ENCODE peak calls at places on chromosome 9, in eight cellular contexts. One of them, this sample, is unnamed. For H3K27me3, the result is how much of the 10 kb centered on the place peaks cover.

GRCh38 chr9:134663084-134663483 is 21.5 kb downstream of the COL5A1 start:
- DNase-seq in prostate gland: no peak
- DNase-seq in small intestine: no peak
- DNase-seq in CD4-positive, alpha-beta memory T cell: no peak
- DNase-seq in bronchial epithelial cell: no peak
- DNase-seq in HCT116: no peak
- DNase-seq in neuronal stem cell: no peak
- DNase-seq in effector memory CD4-positive, alpha-beta T cell: no peak
- DNase-seq in this sample: no peak

GRCh38 chr9:16092627-16093091 is 539.8 kb downstream of the CCDC171 start:
- DNase-seq in CD4-positive, alpha-beta memory T cell: no peak
- DNase-seq in small intestine: no peak
- DNase-seq in bronchial epithelial cell: no peak
- DNase-seq in effector memory CD4-positive, alpha-beta T cell: no peak
- DNase-seq in neuronal stem cell: no peak
- DNase-seq in HCT116: no peak
- DNase-seq in prostate gland: no peak
- DNase-seq in this sample: no peak

GRCh38 chr9:123003467-123003866 is 30.0 kb upstream of the GPR21 start:
- DNase-seq in neuronal stem cell: no peak
- DNase-seq in prostate gland: no peak
- DNase-seq in CD4-positive, alpha-beta memory T cell: no peak
- DNase-seq in HCT116: no peak
- DNase-seq in effector memory CD4-positive, alpha-beta T cell: no peak
- DNase-seq in small intestine: no peak
- DNase-seq in bronchial epithelial cell: no peak
- DNase-seq in this sample: no peak

GRCh38 chr9:21454149-21454548 is 13.9 kb downstream of the IFNA1 start:
- DNase-seq in CD4-positive, alpha-beta memory T cell: no peak
- DNase-seq in neuronal stem cell: no peak
- DNase-seq in small intestine: peak
- DNase-seq in bronchial epithelial cell: peak
- DNase-seq in HCT116: no peak
- DNase-seq in prostate gland: no peak
- DNase-seq in effector memory CD4-positive, alpha-beta T cell: no peak
- DNase-seq in this sample: no peak

GRCh38 chr9:72800326-72800994 is 152.4 kb downstream of the ALDH1A1 start:
- DNase-seq in effector memory CD4-positive, alpha-beta T cell: no peak
- DNase-seq in HCT116: no peak
- DNase-seq in neuronal stem cell: no peak
- DNase-seq in bronchial epithelial cell: no peak
- DNase-seq in CD4-positive, alpha-beta memory T cell: no peak
- DNase-seq in small intestine: no peak
- DNase-seq in prostate gland: no peak
- DNase-seq in this sample: no peak

GRCh38 chr9:34256104-34256503 is 73.0 kb downstream of the KIF24 start:
- DNase-seq in bronchial epithelial cell: no peak
- DNase-seq in neuronal stem cell: no peak
- DNase-seq in small intestine: no peak
- DNase-seq in CD4-positive, alpha-beta memory T cell: no peak
- DNase-seq in effector memory CD4-positive, alpha-beta T cell: no peak
- DNase-seq in HCT116: no peak
- DNase-seq in prostate gland: no peak
- DNase-seq in this sample: no peak

GRCh38 chr9:91777437-91777836 is 172.6 kb downstream of the ROR2 start:
- DNase-seq in bronchial epithelial cell: no peak
- DNase-seq in HCT116: no peak
- DNase-seq in neuronal stem cell: no peak
- DNase-seq in CD4-positive, alpha-beta memory T cell: no peak
- DNase-seq in effector memory CD4-positive, alpha-beta T cell: no peak
- DNase-seq in small intestine: no peak
- DNase-seq in prostate gland: no peak
- DNase-seq in this sample: no peak

GRCh38 chr9:128098936-128099931 is 28.3 kb downstream of the PTGES2 start:
- DNase-seq in neuronal stem cell: no peak
- DNase-seq in small intestine: peak
- DNase-seq in bronchial epithelial cell: no peak
- DNase-seq in effector memory CD4-positive, alpha-beta T cell: no peak
- DNase-seq in prostate gland: no peak
- DNase-seq in CD4-positive, alpha-beta memory T cell: no peak
- DNase-seq in HCT116: no peak
- DNase-seq in this sample: no peak

GRCh38 chr9:111603041-111603440 is 3.6 kb upstream of the PTGR1 start:
- DNase-seq in bronchial epithelial cell: no peak
- DNase-seq in neuronal stem cell: no peak
- DNase-seq in effector memory CD4-positive, alpha-beta T cell: no peak
- DNase-seq in HCT116: no peak
- DNase-seq in CD4-positive, alpha-beta memory T cell: no peak
- DNase-seq in prostate gland: no peak
- DNase-seq in small intestine: peak
- DNase-seq in this sample: no peak

GRCh38 chr9:114450833-114451706 is 54.2 kb downstream of the WHRN start:
- DNase-seq in effector memory CD4-positive, alpha-beta T cell: no peak
- DNase-seq in neuronal stem cell: no peak
- DNase-seq in bronchial epithelial cell: no peak
- DNase-seq in CD4-positive, alpha-beta memory T cell: no peak
- DNase-seq in prostate gland: no peak
- DNase-seq in small intestine: no peak
- DNase-seq in HCT116: no peak
- DNase-seq in this sample: no peak

GRCh38 chr9:81619353-81620008 is 69.9 kb downstream of the TLE1 start:
- DNase-seq in small intestine: no peak
- DNase-seq in HCT116: no peak
- DNase-seq in prostate gland: no peak
- DNase-seq in effector memory CD4-positive, alpha-beta T cell: no peak
- DNase-seq in CD4-positive, alpha-beta memory T cell: no peak
- DNase-seq in bronchial epithelial cell: no peak
- DNase-seq in neuronal stem cell: no peak
- DNase-seq in this sample: no peak

GRCh38 chr9:79428422-79428821 is 143.3 kb upstream of the TLE4 start:
- DNase-seq in CD4-positive, alpha-beta memory T cell: no peak
- DNase-seq in small intestine: no peak
- DNase-seq in neuronal stem cell: no peak
- DNase-seq in HCT116: no peak
- DNase-seq in prostate gland: no peak
- DNase-seq in bronchial epithelial cell: no peak
- DNase-seq in effector memory CD4-positive, alpha-beta T cell: no peak
- DNase-seq in this sample: no peak

GRCh38 chr9:105673850-105674387 is 11.7 kb downstream of the TAL2 start:
- DNase-seq in prostate gland: no peak
- DNase-seq in bronchial epithelial cell: no peak
- DNase-seq in neuronal stem cell: no peak
- DNase-seq in CD4-positive, alpha-beta memory T cell: no peak
- DNase-seq in small intestine: no peak
- DNase-seq in effector memory CD4-positive, alpha-beta T cell: no peak
- DNase-seq in HCT116: no peak
- DNase-seq in this sample: no peak

GRCh38 chr9:86924206-86924605 is 23.1 kb downstream of the GAS1 start:
- DNase-seq in prostate gland: no peak
- DNase-seq in neuronal stem cell: no peak
- DNase-seq in bronchial epithelial cell: no peak
- DNase-seq in small intestine: no peak
- DNase-seq in CD4-positive, alpha-beta memory T cell: no peak
- DNase-seq in effector memory CD4-positive, alpha-beta T cell: no peak
- DNase-seq in HCT116: no peak
- DNase-seq in this sample: no peak

GRCh38 chr9:113650207-113651131 is 186.9 kb downstream of the RGS3 start:
- DNase-seq in prostate gland: no peak
- DNase-seq in CD4-positive, alpha-beta memory T cell: no peak
- DNase-seq in bronchial epithelial cell: peak
- DNase-seq in neuronal stem cell: no peak
- DNase-seq in effector memory CD4-positive, alpha-beta T cell: no peak
- DNase-seq in small intestine: no peak
- DNase-seq in HCT116: no peak
- DNase-seq in this sample: no peak

GRCh38 chr9:72680593-72681317 is 159.3 kb downstream of the TMC1 start:
- DNase-seq in neuronal stem cell: no peak
- DNase-seq in prostate gland: no peak
- DNase-seq in bronchial epithelial cell: no peak
- DNase-seq in small intestine: no peak
- DNase-seq in effector memory CD4-positive, alpha-beta T cell: no peak
- DNase-seq in CD4-positive, alpha-beta memory T cell: no peak
- DNase-seq in HCT116: no peak
- DNase-seq in this sample: no peak

GRCh38 chr9:4228606-4229005 is 71.3 kb downstream of the GLIS3 start:
- DNase-seq in HCT116: no peak
- DNase-seq in effector memory CD4-positive, alpha-beta T cell: no peak
- DNase-seq in small intestine: peak
- DNase-seq in CD4-positive, alpha-beta memory T cell: no peak
- DNase-seq in prostate gland: no peak
- DNase-seq in bronchial epithelial cell: peak
- DNase-seq in neuronal stem cell: no peak
- DNase-seq in this sample: no peak

GRCh38 chr9:130042931-130043653 is at the start of gene FNBP1:
- DNase-seq in effector memory CD4-positive, alpha-beta T cell: peak
- DNase-seq in HCT116: no peak
- DNase-seq in CD4-positive, alpha-beta memory T cell: peak
- DNase-seq in small intestine: peak
- DNase-seq in prostate gland: peak
- DNase-seq in bronchial epithelial cell: peak
- DNase-seq in neuronal stem cell: peak
- DNase-seq in this sample: peak
- H3K27me3 ChIP-seq in effector memory CD4-positive, alpha-beta T cell: under half
- H3K27me3 ChIP-seq in HCT116: under half
- H3K27me3 ChIP-seq in CD4-positive, alpha-beta memory T cell: under half
- H3K27me3 ChIP-seq in small intestine: under half
- H3K27me3 ChIP-seq in prostate gland: under half
- H3K27me3 ChIP-seq in bronchial epithelial cell: under half
- H3K27me3 ChIP-seq in neuronal stem cell: under half
- H3K27me3 ChIP-seq in this sample: under half

DNA sequence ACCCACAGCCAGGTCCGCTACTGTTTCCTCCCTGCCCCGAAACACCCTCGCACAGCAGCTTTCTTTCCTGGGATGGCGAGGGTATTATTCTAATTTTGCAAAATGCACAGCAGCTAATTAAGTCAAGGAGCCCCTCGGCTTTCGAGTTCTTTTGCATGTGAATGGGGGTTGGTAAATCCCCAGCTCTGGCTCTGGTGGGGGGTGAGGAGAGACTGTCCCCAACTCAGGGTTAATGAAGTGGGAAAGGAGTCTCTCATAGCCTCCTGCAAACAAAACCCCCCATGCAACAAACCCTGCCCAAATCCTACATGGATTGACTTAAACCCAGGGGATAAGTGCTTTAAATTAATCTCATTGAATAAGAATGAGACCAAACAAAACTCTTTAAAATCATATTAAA is 8.8 kb downstream of the BARHL1 start:
- DNase-seq in neuronal stem cell: no peak
- DNase-seq in prostate gland: no peak
- DNase-seq in small intestine: no peak
- DNase-seq in HCT116: no peak
- DNase-seq in bronchial epithelial cell: no peak
- DNase-seq in CD4-positive, alpha-beta memory T cell: no peak
- DNase-seq in effector memory CD4-positive, alpha-beta T cell: no peak
- DNase-seq in this sample: no peak
- H3K27me3 ChIP-seq in neuronal stem cell: half or more
- H3K27me3 ChIP-seq in prostate gland: under half
- H3K27me3 ChIP-seq in small intestine: under half
- H3K27me3 ChIP-seq in HCT116: under half
- H3K27me3 ChIP-seq in bronchial epithelial cell: under half
- H3K27me3 ChIP-seq in CD4-positive, alpha-beta memory T cell: under half
- H3K27me3 ChIP-seq in effector memory CD4-positive, alpha-beta T cell: under half
- H3K27me3 ChIP-seq in this sample: under half

GRCh38 chr9:19830796-19831195 is 42.0 kb upstream of the SLC24A2 start:
- DNase-seq in HCT116: no peak
- DNase-seq in CD4-positive, alpha-beta memory T cell: no peak
- DNase-seq in neuronal stem cell: no peak
- DNase-seq in effector memory CD4-positive, alpha-beta T cell: no peak
- DNase-seq in prostate gland: no peak
- DNase-seq in bronchial epithelial cell: no peak
- DNase-seq in small intestine: no peak
- DNase-seq in this sample: no peak

DNA sequence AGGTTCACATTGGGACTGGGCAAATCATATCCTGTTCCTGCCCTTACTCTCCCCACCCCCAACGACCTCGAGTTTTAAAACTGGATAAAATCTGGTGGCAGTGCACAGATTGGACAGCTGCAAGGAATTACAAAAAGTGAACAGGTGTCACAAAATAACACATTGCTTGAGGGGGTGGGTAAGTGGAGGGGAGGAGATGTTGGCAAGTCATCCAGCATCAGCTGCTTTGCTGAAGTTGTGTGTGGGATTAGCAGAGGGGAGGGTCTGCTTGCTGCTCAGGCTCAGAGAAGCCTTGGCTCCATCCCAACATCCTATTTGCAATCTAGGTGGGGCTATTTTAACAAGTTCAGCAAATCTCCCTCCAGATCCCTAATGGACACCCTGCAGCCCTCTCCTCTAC is 39.7 kb upstream of the SLC24A2 start:
- DNase-seq in effector memory CD4-positive, alpha-beta T cell: no peak
- DNase-seq in neuronal stem cell: no peak
- DNase-seq in prostate gland: no peak
- DNase-seq in CD4-positive, alpha-beta memory T cell: no peak
- DNase-seq in HCT116: no peak
- DNase-seq in small intestine: no peak
- DNase-seq in bronchial epithelial cell: no peak
- DNase-seq in this sample: no peak
- H3K27me3 ChIP-seq in effector memory CD4-positive, alpha-beta T cell: under half
- H3K27me3 ChIP-seq in neuronal stem cell: under half
- H3K27me3 ChIP-seq in prostate gland: under half
- H3K27me3 ChIP-seq in CD4-positive, alpha-beta memory T cell: under half
- H3K27me3 ChIP-seq in HCT116: under half
- H3K27me3 ChIP-seq in small intestine: under half
- H3K27me3 ChIP-seq in bronchial epithelial cell: under half
- H3K27me3 ChIP-seq in this sample: under half

GRCh38 chr9:137046094-137046787 is at the start of gene NPDC1:
- DNase-seq in prostate gland: peak
- DNase-seq in CD4-positive, alpha-beta memory T cell: peak
- DNase-seq in small intestine: peak
- DNase-seq in bronchial epithelial cell: peak
- DNase-seq in neuronal stem cell: peak
- DNase-seq in HCT116: peak
- DNase-seq in effector memory CD4-positive, alpha-beta T cell: peak
- DNase-seq in this sample: no peak

GRCh38 chr9:137044042-137044441 is 1.9 kb downstream of the NPDC1 start:
- DNase-seq in HCT116: no peak
- DNase-seq in bronchial epithelial cell: no peak
- DNase-seq in neuronal stem cell: no peak
- DNase-seq in CD4-positive, alpha-beta memory T cell: no peak
- DNase-seq in prostate gland: no peak
- DNase-seq in small intestine: no peak
- DNase-seq in effector memory CD4-positive, alpha-beta T cell: no peak
- DNase-seq in this sample: no peak

GRCh38 chr9:137042751-137043727 is 2.9 kb downstream of the NPDC1 start:
- DNase-seq in prostate gland: no peak
- DNase-seq in bronchial epithelial cell: no peak
- DNase-seq in CD4-positive, alpha-beta memory T cell: no peak
- DNase-seq in effector memory CD4-positive, alpha-beta T cell: no peak
- DNase-seq in small intestine: peak
- DNase-seq in neuronal stem cell: no peak
- DNase-seq in HCT116: no peak
- DNase-seq in this sample: no peak

GRCh38 chr9:137044502-137045177 is 1.3 kb downstream of the NPDC1 start:
- DNase-seq in bronchial epithelial cell: no peak
- DNase-seq in neuronal stem cell: no peak
- DNase-seq in effector memory CD4-positive, alpha-beta T cell: no peak
- DNase-seq in CD4-positive, alpha-beta memory T cell: no peak
- DNase-seq in prostate gland: no peak
- DNase-seq in small intestine: no peak
- DNase-seq in HCT116: no peak
- DNase-seq in this sample: no peak

GRCh38 chr9:137045294-137046093 is 483 bp downstream of the NPDC1 start:
- DNase-seq in effector memory CD4-positive, alpha-beta T cell: no peak
- DNase-seq in HCT116: no peak
- DNase-seq in CD4-positive, alpha-beta memory T cell: no peak
- DNase-seq in small intestine: no peak
- DNase-seq in bronchial epithelial cell: no peak
- DNase-seq in neuronal stem cell: no peak
- DNase-seq in prostate gland: no peak
- DNase-seq in this sample: no peak
- H3K27me3 ChIP-seq in effector memory CD4-positive, alpha-beta T cell: under half
- H3K27me3 ChIP-seq in HCT116: under half
- H3K27me3 ChIP-seq in CD4-positive, alpha-beta memory T cell: under half
- H3K27me3 ChIP-seq in small intestine: under half
- H3K27me3 ChIP-seq in bronchial epithelial cell: under half
- H3K27me3 ChIP-seq in neuronal stem cell: under half
- H3K27me3 ChIP-seq in prostate gland: under half
- H3K27me3 ChIP-seq in this sample: under half

This sample was measured in breast epithelium.